ENCODE peak calls at places on chromosomes 5 and 9, in four cellular contexts. J is neural progenitor cell, Y is adrenal gland, E is astrocyte. A is an unnamed sample.

GRCh38 chr5:173003360-173003759 is 19.8 kb downstream of the ATP6V0E1 start:
- DNase-seq in J (no peak), Y (no peak), E (no peak), A (no peak)

GRCh38 chr9:607417-607816 is 234.1 kb upstream of the DMRT1 start:
- DNase-seq in J (no peak), Y (no peak), E (no peak), A (no peak)

GRCh38 chr5:144202725-144203124 is 32.1 kb downstream of the KCTD16 start:
- DNase-seq in J (no peak), Y (no peak), E (no peak), A (no peak)

GRCh38 chr5:54722846-54723433 is 205.4 kb downstream of the SNX18 start:
- DNase-seq in J (peak; percentile 11), Y (no peak), E (no peak), A (no peak)

GRCh38 chr9:84929068-84929467 is 259.5 kb downstream of the NTRK2 start:
- DNase-seq in J (no peak), Y (no peak), E (no peak), A (no peak)

GRCh38 chr5:122498163-122498562 is 186.1 kb downstream of the SNCAIP start:
- DNase-seq in J (peak; percentile 63), Y (no peak), E (no peak), A (no peak)

GRCh38 chr9:110886832-110887231 is 151.4 kb downstream of the LPAR1 start:
- DNase-seq in J (no peak), Y (no peak), E (peak; percentile 11), A (no peak)

GRCh38 chr9:2356391-2356790 is 265.2 kb upstream of the VLDLR start:
- DNase-seq in J (no peak), Y (no peak), E (peak; percentile 60), A (no peak)

GRCh38 chr5:151775025-151775606 is 3.4 kb downstream of the G3BP1 start:
- DNase-seq in J (no peak), Y (no peak), E (no peak), A (no peak)

GRCh38 chr5:37730896-37731455 is 108.9 kb downstream of the GDNF start:
- DNase-seq in J (no peak), Y (no peak), E (no peak), A (no peak)

GRCh38 chr9:130143974-130144373 is 28.2 kb upstream of the NCS1 start:
- DNase-seq in J (peak; percentile 54), Y (peak; percentile 67), E (peak; percentile 72), A (peak; percentile 77)

GRCh38 chr9:122138560-122139268 is 20.9 kb downstream of the NDUFA8 start:
- DNase-seq in J (no peak), Y (no peak), E (no peak), A (no peak)

GRCh38 chr9:95116002-95116819 is 201.3 kb downstream of the FANCC start:
- DNase-seq in J (peak; percentile 65), Y (no peak), E (no peak), A (no peak)

GRCh38 chr5:135324897-135325650 is 74.0 kb downstream of the MACROH2A1 start:
- DNase-seq in J (no peak), Y (no peak), E (no peak), A (no peak)

GRCh38 chr5:108339220-108339619 is 42.7 kb downstream of the FBXL17 start:
- DNase-seq in J (no peak), Y (no peak), E (peak; percentile 15), A (no peak)

GRCh38 chr5:14143509-14143842 is 334 bp downstream of the TRIO start:
- DNase-seq in J (peak; percentile 67), Y (peak; percentile 38), E (no peak), A (no peak)

GRCh38 chr5:462051-462481 is 19.1 kb downstream of the EXOC3 start:
- DNase-seq in J (no peak), Y (peak; percentile 2), E (no peak), A (no peak)

GRCh38 chr9:130763585-130764200 is 70.1 kb downstream of the EXOSC2 start:
- DNase-seq in J (no peak), Y (no peak), E (no peak), A (no peak)

GRCh38 chr5:78776637-78777036 is 128.1 kb upstream of the LHFPL2 start:
- DNase-seq in J (no peak), Y (no peak), E (peak; percentile 79), A (no peak)

GRCh38 chr5:173919443-173919842 is 31.3 kb downstream of the CPEB4 start:
- DNase-seq in J (no peak), Y (no peak), E (no peak), A (no peak)

GRCh38 chr5:97041239-97041638 is 101.2 kb downstream of the LIX1 start:
- DNase-seq in J (no peak), Y (no peak), E (no peak), A (no peak)

GRCh38 chr5:137075163-137075970 is 423.8 kb downstream of the SPOCK1 start:
- DNase-seq in J (peak; percentile 85), Y (peak; percentile 91), E (no peak), A (peak; percentile 61)

GRCh38 chr5:54073735-54074134 is 236.6 kb downstream of the ARL15 start:
- DNase-seq in J (no peak), Y (no peak), E (no peak), A (no peak)

GRCh38 chr9:108136646-108137045 is 647.1 kb upstream of the KLF4 start:
- DNase-seq in J (no peak), Y (no peak), E (no peak), A (no peak)

GRCh38 chr5:78927657-78928282 is 57.3 kb downstream of the ARSB start:
- DNase-seq in J (peak; percentile 79), Y (no peak), E (peak; percentile 83), A (no peak)

GRCh38 chr5:91126888-91127287 is 256.2 kb downstream of the ARRDC3 start:
- DNase-seq in J (no peak), Y (no peak), E (no peak), A (no peak)

GRCh38 chr9:36991516-36992134 is 42.4 kb downstream of the PAX5 start:
- DNase-seq in J (peak; percentile 73), Y (no peak), E (no peak), A (no peak)

GRCh38 chr5:40436535-40437237 is 243.0 kb upstream of the PTGER4 start:
- DNase-seq in J (no peak), Y (no peak), E (no peak), A (no peak)

GRCh38 chr5:39176740-39177628 is 42.4 kb downstream of the FYB1 start:
- DNase-seq in J (no peak), Y (no peak), E (no peak), A (no peak)

GRCh38 chr5:39175273-39175955 is 43.9 kb downstream of the FYB1 start:
- DNase-seq in J (no peak), Y (no peak), E (no peak), A (no peak)

GRCh38 chr5:39178171-39178570 is 41.2 kb downstream of the FYB1 start:
- DNase-seq in J (no peak), Y (no peak), E (peak; percentile 29), A (no peak)

GRCh38 chr5:39177629-39177959 is 41.8 kb downstream of the FYB1 start:
- DNase-seq in J (no peak), Y (no peak), E (no peak), A (no peak)

DNA sequence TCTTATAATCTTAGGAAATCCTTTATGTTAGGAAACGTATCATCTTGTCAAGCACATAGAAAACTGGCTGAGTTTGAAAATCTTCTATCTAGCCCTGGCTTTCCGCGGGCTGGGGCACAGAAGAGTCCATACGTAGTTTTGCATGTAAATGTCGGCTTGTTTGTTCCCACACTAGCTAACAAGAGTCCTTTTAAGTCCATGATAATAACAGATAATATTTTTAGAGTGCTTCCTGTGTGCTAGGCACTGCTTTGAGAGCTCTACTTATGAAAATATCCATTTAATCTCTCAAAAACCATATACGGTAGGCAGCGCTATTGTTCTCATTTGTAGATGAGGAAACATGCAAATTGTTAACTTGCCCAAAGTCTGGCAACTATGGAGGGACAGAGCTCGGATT is 40.5 kb downstream of the FYB1 start:
- DNase-seq in J (no peak), Y (no peak), E (no peak), A (no peak)
- H3K27ac ChIP-seq in J (no peak overlapping the region), Y (no peak overlapping the region), E (no peak overlapping the region), A (no peak overlapping the region)

DNA sequence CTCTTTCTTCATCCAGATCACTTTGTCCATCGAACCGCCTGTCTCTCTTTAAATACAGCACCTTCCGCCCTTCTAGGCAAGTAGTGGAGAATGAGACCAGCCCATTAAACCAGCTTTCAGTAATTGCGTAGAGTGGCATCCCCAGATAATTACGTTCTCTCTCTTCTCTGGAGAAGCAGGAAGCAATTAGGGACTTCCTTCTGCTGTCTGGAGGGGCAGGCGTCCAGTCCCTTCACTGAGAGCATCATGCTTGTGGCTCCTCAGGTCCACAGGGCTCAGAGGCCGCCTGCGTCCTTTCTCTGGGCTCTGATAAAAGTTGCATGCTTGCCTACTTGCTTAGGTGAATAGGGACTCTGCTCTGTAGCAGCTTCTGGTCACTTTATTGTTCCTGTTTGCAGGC is 299.0 kb upstream of the PANK3 start:
- DNase-seq in J (no peak), Y (no peak), E (no peak), A (no peak)
- H3K27ac ChIP-seq in J (peak overlapping the region; percentile 35), Y (no peak overlapping the region), E (no peak overlapping the region), A (no peak overlapping the region)

GRCh38 chr9:68981825-68982224 is 32.1 kb downstream of the PRKACG start:
- DNase-seq in J (no peak), Y (no peak), E (no peak), A (no peak)

GRCh38 chr9:68980341-68980914 is 33.5 kb downstream of the PRKACG start:
- DNase-seq in J (no peak), Y (peak; percentile 46), E (no peak), A (peak; percentile 62)

GRCh38 chr9:68983797-68984419 is 30.0 kb downstream of the PRKACG start:
- DNase-seq in J (no peak), Y (no peak), E (no peak), A (no peak)

GRCh38 chr9:68979538-68980314 is 34.2 kb downstream of the PRKACG start:
- DNase-seq in J (no peak), Y (no peak), E (no peak), A (no peak)

GRCh38 chr9:68983008-68983411 is 30.9 kb downstream of the PRKACG start:
- DNase-seq in J (no peak), Y (no peak), E (no peak), A (no peak)
- H3K27ac ChIP-seq in J (no peak overlapping the region), Y (no peak overlapping the region), E (no peak overlapping the region), A (peak overlapping the region; percentile 26)

DNA sequence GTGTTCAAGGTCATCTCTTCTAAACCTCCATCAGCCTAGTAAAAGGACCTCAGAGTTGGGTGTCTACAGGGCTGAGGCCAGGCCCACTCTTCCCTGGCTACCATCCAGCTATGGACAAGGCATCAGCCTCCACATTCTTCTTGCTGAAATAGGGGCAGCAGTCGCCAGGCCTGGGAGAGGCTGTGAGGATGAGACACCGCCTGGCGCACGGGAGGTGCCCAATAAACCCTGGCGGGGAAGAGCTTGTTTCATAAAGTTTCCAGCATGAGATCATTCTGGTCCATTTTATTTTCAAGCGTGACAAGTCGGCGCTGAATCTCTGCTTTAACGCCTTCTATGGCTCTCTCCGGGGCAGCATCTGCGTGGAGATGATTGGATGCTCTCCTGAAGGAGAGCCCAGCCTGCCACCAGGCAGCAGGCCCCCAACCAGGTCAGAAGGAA is 153.4 kb downstream of the OLFM1 start:
- DNase-seq in J (no peak), Y (no peak), E (no peak), A (no peak)
- H3K27ac ChIP-seq in J (no peak overlapping the region), Y (no peak overlapping the region), E (no peak overlapping the region), A (no peak overlapping the region)

DNA sequence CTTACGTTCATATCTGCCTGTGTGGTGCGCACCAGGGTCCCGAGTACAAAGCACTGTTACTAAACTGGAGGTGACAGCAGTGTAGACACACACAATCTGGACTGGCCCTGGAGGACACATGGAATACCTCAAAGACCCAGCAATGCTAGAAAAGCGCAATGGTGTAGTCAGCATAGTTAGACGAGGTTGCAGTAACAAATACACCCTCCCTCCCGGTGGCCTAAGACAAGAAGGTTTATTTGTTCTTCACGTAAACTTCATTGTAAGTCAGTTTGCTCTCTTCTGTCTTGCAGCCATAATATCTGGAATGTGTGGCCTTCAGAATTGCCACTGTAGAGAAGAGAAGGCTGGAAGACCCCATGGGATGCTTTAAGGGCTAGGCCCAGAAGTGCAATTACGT is 9.6 kb upstream of the ZFP62 start:
- DNase-seq in J (no peak), Y (no peak), E (no peak), A (no peak)
- H3K27ac ChIP-seq in J (no peak overlapping the region), Y (no peak overlapping the region), E (no peak overlapping the region), A (no peak overlapping the region)